ENCODE peak calls at places on chromosome 1, in four cellular contexts. X is heart right ventricle, D is astrocyte of the spinal cord, M is fibroblast of pulmonary artery. O is an unnamed sample.

GRCh38 chr1:243596441-243597183 is 253.4 kb downstream of the AKT3 start:
- DNase-seq in X (no peak), M (peak; percentile 94), D (peak; percentile 92), O (peak; percentile 98)

GRCh38 chr1:191757003-191757402 is 401.3 kb upstream of the RGS18 start:
- DNase-seq in X (no peak), D (peak; percentile 67), M (no peak), O (peak; percentile 0)

GRCh38 chr1:203291201-203292096 is 13.9 kb upstream of the BTG2 start:
- DNase-seq in X (no peak), D (no peak), M (no peak), O (no peak)

GRCh38 chr1:181440510-181440909 is 42.8 kb upstream of the CACNA1E start:
- DNase-seq in X (no peak), D (no peak), M (no peak), O (no peak)

GRCh38 chr1:67814121-67814772 is 19.0 kb downstream of the GNG12 start:
- DNase-seq in M (no peak), D (no peak), X (no peak), O (no peak)

GRCh38 chr1:219412772-219413171 is 200.1 kb downstream of the ZC3H11B start:
- DNase-seq in D (no peak), M (peak; percentile 4), X (no peak), O (peak; percentile 31)

GRCh38 chr1:38044224-38045215 is 2.1 kb downstream of the POU3F1 start:
- DNase-seq in X (no peak), M (no peak), D (no peak), O (no peak)

GRCh38 chr1:189597083-189597482 is 880.6 kb downstream of the BRINP3 start:
- DNase-seq in X (no peak), D (no peak), M (no peak), O (no peak)

GRCh38 chr1:185158806-185159205 is 1.8 kb downstream of the SWT1 start:
- DNase-seq in D (no peak), M (no peak), X (no peak), O (peak; percentile 3)

GRCh38 chr1:41830711-41831110 is 88.0 kb downstream of the HIVEP3 start:
- DNase-seq in X (no peak), M (peak; percentile 87), D (no peak), O (peak; percentile 59)

GRCh38 chr1:204130989-204131892 is 20.6 kb downstream of the ETNK2 start:
- DNase-seq in D (peak; percentile 90), M (peak; percentile 86), X (no peak), O (peak; percentile 88)

GRCh38 chr1:230754831-230755230 is 7.6 kb downstream of the CAPN9 start:
- DNase-seq in M (no peak), D (peak; percentile 55), X (peak; percentile 54), O (peak; percentile 81)

DNA sequence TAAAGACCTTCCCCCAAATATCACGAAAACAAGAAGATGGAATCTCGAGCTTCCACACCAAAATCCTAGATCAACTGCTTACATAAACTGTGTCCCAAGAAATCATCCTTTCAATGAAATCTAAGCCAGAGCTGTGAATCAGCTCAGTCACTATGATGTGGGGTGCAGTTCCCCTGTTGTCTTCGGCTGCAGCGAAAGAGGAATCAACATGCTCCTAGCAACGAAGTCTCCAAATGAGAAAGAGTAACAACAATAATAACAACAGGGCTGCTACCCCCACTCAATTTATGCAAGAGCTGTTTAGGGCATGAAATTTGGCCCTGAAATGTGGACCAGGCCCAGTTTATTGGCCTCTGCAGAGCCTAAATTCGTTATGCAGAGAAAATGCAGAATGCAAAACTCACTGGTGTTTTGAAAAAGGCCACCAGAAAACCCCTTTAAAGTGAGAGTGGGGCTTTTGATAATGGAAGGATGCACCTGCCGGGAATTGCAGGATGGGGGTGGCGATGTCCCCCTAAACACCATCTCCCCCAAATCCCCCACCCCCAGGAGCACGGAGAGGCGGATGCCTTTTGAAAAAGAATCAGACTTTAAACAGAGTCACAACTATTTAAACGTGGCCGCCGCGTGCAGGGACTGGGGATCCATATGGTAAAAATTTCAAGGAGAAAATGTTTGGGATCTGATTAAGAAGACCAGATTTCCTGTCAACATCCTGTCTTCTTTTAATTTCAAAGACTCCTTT is 2.0 kb downstream of the RUNX3 start:
- DNase-seq in M (no peak), X (no peak), D (peak; percentile 45), O (no peak)
- H3K4me3 ChIP-seq in M (no peak overlapping the region), X (no peak overlapping the region), D (no peak overlapping the region), O (no peak overlapping the region)

GRCh38 chr1:18885311-18886002 is 16.9 kb downstream of the ALDH4A1 start:
- DNase-seq in D (no peak), X (no peak), M (no peak), O (no peak)

GRCh38 chr1:18883079-18883478 is 19.3 kb downstream of the ALDH4A1 start:
- DNase-seq in D (no peak), X (no peak), M (no peak), O (no peak)

GRCh38 chr1:18884727-18885126 is 17.6 kb downstream of the ALDH4A1 start:
- DNase-seq in M (no peak), X (no peak), D (no peak), O (no peak)

GRCh38 chr1:18883636-18884418 is 18.5 kb downstream of the ALDH4A1 start:
- DNase-seq in M (peak; percentile 78), X (peak; percentile 80), D (peak; percentile 69), O (peak; percentile 64)

GRCh38 chr1:18884419-18884717 is 18.0 kb downstream of the ALDH4A1 start:
- DNase-seq in D (no peak), X (no peak), M (no peak), O (no peak)
- TF ChIP-seq CTCF in D (no peak), X (no peak), M (no peak), O (no peak)

GRCh38 chr1:201113451-201114244 is 1.4 kb upstream of the CACNA1S start:
- DNase-seq in X (no peak), M (no peak), D (no peak), O (no peak)
- H3K4me3 ChIP-seq in X (no peak overlapping the region), M (no peak overlapping the region), D (peak overlapping the region; percentile 54), O (no peak overlapping the region)

DNA sequence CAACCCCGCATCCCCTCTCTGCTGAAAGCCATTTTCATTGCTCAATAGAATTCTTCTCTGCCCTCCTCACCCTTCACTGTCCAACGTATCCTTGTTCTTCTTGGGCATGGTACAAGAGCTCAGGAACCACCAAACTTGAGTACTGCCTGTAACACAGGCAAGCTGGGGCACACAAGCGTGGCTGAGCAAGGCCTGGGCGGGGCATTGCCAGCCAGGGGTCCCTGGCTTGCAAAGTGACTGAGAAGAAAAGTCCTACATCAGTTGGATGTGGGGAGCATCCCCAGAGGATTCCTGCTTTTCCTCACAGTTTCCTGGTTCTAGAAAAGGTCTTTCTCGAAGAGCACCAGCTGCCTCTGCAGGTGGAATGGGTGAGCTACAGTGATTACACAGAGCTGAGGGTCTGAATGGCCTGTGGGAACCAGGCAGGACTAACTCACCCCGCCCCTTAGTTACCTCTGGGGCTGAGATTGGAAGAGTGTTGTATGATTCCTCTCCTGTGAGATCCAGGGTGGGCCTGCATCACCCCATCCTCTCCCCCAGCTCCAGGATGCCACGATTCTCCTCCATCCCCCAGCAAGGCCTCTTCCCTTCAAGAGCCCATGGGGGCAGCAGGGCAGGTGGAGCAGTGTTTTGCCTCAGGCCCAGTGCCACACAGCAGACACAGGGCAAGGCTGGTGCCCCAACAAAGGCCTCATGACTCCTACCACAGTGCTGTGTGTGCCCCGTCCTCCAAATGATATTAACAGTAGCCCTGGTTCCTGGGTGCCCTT is 121.9 kb downstream of the MATN1 start:
- DNase-seq in D (no peak), X (no peak), M (no peak), O (no peak)
- TF ChIP-seq CTCF in D (no peak), X (no peak), M (no peak), O (peak; percentile 3)